ENCODE peak calls at places on chromosome 1, in ten cellular contexts. One of them, this sample, is unnamed.

GRCh38 chr1:3461238-3461933 is 6.9 kb downstream of the ARHGEF16 start:
- DNase-seq in stimulated activated CD8-positive, alpha-beta memory T cell treated with anti-CD3 and anti-CD28 coated beads, Interleukin-15, amount 100 ng/mL, for 48 hours: no peak
- DNase-seq in caudate nucleus: no peak
- DNase-seq in SK-N-DZ: no peak
- DNase-seq in ELF-1: no peak
- DNase-seq in Calu3: no peak
- DNase-seq in NCI-H2171: no peak
- DNase-seq in GM18507: no peak
- DNase-seq in HT1080: no peak
- DNase-seq in right atrium auricular region: no peak
- DNase-seq in this sample: no peak

GRCh38 chr1:27949027-27949426 is 10.7 kb upstream of the XKR8 start:
- DNase-seq in ELF-1: no peak
- DNase-seq in right atrium auricular region: no peak
- DNase-seq in NCI-H2171: no peak
- DNase-seq in caudate nucleus: no peak
- DNase-seq in stimulated activated CD8-positive, alpha-beta memory T cell treated with anti-CD3 and anti-CD28 coated beads, Interleukin-15, amount 100 ng/mL, for 48 hours: no peak
- DNase-seq in GM18507: no peak
- DNase-seq in HT1080: no peak
- DNase-seq in Calu3: no peak
- DNase-seq in SK-N-DZ: no peak
- DNase-seq in this sample: no peak

GRCh38 chr1:93559045-93559444 is 111.1 kb downstream of the FNBP1L start:
- DNase-seq in NCI-H2171: no peak
- DNase-seq in Calu3: no peak
- DNase-seq in HT1080: no peak
- DNase-seq in caudate nucleus: no peak
- DNase-seq in ELF-1: no peak
- DNase-seq in SK-N-DZ: no peak
- DNase-seq in GM18507: no peak
- DNase-seq in right atrium auricular region: no peak
- DNase-seq in stimulated activated CD8-positive, alpha-beta memory T cell treated with anti-CD3 and anti-CD28 coated beads, Interleukin-15, amount 100 ng/mL, for 48 hours: no peak
- DNase-seq in this sample: no peak

GRCh38 chr1:59074574-59074973 is 222.3 kb upstream of the FGGY start:
- DNase-seq in right atrium auricular region: no peak
- DNase-seq in ELF-1: no peak
- DNase-seq in NCI-H2171: no peak
- DNase-seq in caudate nucleus: no peak
- DNase-seq in Calu3: no peak
- DNase-seq in stimulated activated CD8-positive, alpha-beta memory T cell treated with anti-CD3 and anti-CD28 coated beads, Interleukin-15, amount 100 ng/mL, for 48 hours: no peak
- DNase-seq in SK-N-DZ: no peak
- DNase-seq in HT1080: no peak
- DNase-seq in GM18507: no peak
- DNase-seq in this sample: no peak

GRCh38 chr1:151443846-151444790 is 15.2 kb downstream of the POGZ start:
- DNase-seq in GM18507: no peak
- DNase-seq in ELF-1: peak; percentile 72
- DNase-seq in NCI-H2171: peak; percentile 40
- DNase-seq in stimulated activated CD8-positive, alpha-beta memory T cell treated with anti-CD3 and anti-CD28 coated beads, Interleukin-15, amount 100 ng/mL, for 48 hours: peak; percentile 38
- DNase-seq in Calu3: peak; percentile 76
- DNase-seq in HT1080: peak; percentile 80
- DNase-seq in SK-N-DZ: peak; percentile 73
- DNase-seq in caudate nucleus: peak; percentile 40
- DNase-seq in right atrium auricular region: no peak
- DNase-seq in this sample: peak; percentile 86

GRCh38 chr1:3322440-3323020 is 131.9 kb upstream of the ARHGEF16 start:
- DNase-seq in Calu3: no peak
- DNase-seq in caudate nucleus: no peak
- DNase-seq in right atrium auricular region: no peak
- DNase-seq in GM18507: no peak
- DNase-seq in SK-N-DZ: no peak
- DNase-seq in ELF-1: no peak
- DNase-seq in NCI-H2171: no peak
- DNase-seq in HT1080: no peak
- DNase-seq in stimulated activated CD8-positive, alpha-beta memory T cell treated with anti-CD3 and anti-CD28 coated beads, Interleukin-15, amount 100 ng/mL, for 48 hours: no peak
- DNase-seq in this sample: no peak

GRCh38 chr1:187516874-187517273 is 688.1 kb downstream of the PLA2G4A start:
- DNase-seq in right atrium auricular region: no peak
- DNase-seq in NCI-H2171: no peak
- DNase-seq in GM18507: no peak
- DNase-seq in SK-N-DZ: no peak
- DNase-seq in Calu3: no peak
- DNase-seq in ELF-1: no peak
- DNase-seq in HT1080: peak; percentile 71
- DNase-seq in caudate nucleus: no peak
- DNase-seq in stimulated activated CD8-positive, alpha-beta memory T cell treated with anti-CD3 and anti-CD28 coated beads, Interleukin-15, amount 100 ng/mL, for 48 hours: no peak
- DNase-seq in this sample: no peak

GRCh38 chr1:178055779-178056471 is 38.0 kb upstream of the RASAL2 start:
- DNase-seq in GM18507: no peak
- DNase-seq in NCI-H2171: no peak
- DNase-seq in stimulated activated CD8-positive, alpha-beta memory T cell treated with anti-CD3 and anti-CD28 coated beads, Interleukin-15, amount 100 ng/mL, for 48 hours: no peak
- DNase-seq in HT1080: peak; percentile 48
- DNase-seq in right atrium auricular region: no peak
- DNase-seq in SK-N-DZ: no peak
- DNase-seq in Calu3: peak; percentile 39
- DNase-seq in caudate nucleus: no peak
- DNase-seq in ELF-1: no peak
- DNase-seq in this sample: no peak

GRCh38 chr1:151238467-151238739 is 16.1 kb upstream of the PSMD4 start:
- DNase-seq in Calu3: no peak
- DNase-seq in SK-N-DZ: no peak
- DNase-seq in right atrium auricular region: no peak
- DNase-seq in NCI-H2171: peak; percentile 49
- DNase-seq in stimulated activated CD8-positive, alpha-beta memory T cell treated with anti-CD3 and anti-CD28 coated beads, Interleukin-15, amount 100 ng/mL, for 48 hours: no peak
- DNase-seq in caudate nucleus: no peak
- DNase-seq in HT1080: peak; percentile 88
- DNase-seq in GM18507: no peak
- DNase-seq in ELF-1: no peak
- DNase-seq in this sample: peak; percentile 47

GRCh38 chr1:247518613-247518891 is 17.7 kb downstream of the OR2C3 start:
- DNase-seq in ELF-1: no peak
- DNase-seq in caudate nucleus: no peak
- DNase-seq in SK-N-DZ: no peak
- DNase-seq in HT1080: no peak
- DNase-seq in GM18507: no peak
- DNase-seq in right atrium auricular region: no peak
- DNase-seq in stimulated activated CD8-positive, alpha-beta memory T cell treated with anti-CD3 and anti-CD28 coated beads, Interleukin-15, amount 100 ng/mL, for 48 hours: no peak
- DNase-seq in Calu3: no peak
- DNase-seq in NCI-H2171: no peak
- DNase-seq in this sample: no peak